ENCODE peak calls at places on chromosomes 5 and 9, in five cellular contexts. L, X, O, W and J are unnamed samples.

GRCh38 chr9:84761137-84761808 is 91.7 kb downstream of the NTRK2 start:
- ATAC-seq in L (no peak), O (peak; percentile 73), X (no peak), W (no peak), J (no peak)

GRCh38 chr5:104650313-104650712 is 1087.7 kb upstream of the NUDT12 start:
- ATAC-seq in L (no peak), O (no peak), X (no peak), W (no peak), J (no peak)

GRCh38 chr5:22500521-22500920 is 352.6 kb downstream of the CDH12 start:
- ATAC-seq in W (no peak), X (no peak), L (no peak), O (no peak), J (no peak)

GRCh38 chr9:130069048-130069447 is 15.3 kb downstream of the GPR107 start:
- ATAC-seq in O (no peak), X (peak; percentile 34), W (no peak), L (no peak), J (no peak)

GRCh38 chr9:26677965-26678745 is 214.4 kb downstream of the CAAP1 start:
- ATAC-seq in W (no peak), O (no peak), L (no peak), X (no peak), J (no peak)

GRCh38 chr9:12640866-12641636 is 52.1 kb upstream of the TYRP1 start:
- ATAC-seq in L (no peak), O (no peak), X (no peak), W (no peak), J (no peak)

GRCh38 chr5:62001640-62002039 is 304.4 kb upstream of the KIF2A start:
- ATAC-seq in W (no peak), O (no peak), L (no peak), X (no peak), J (no peak)

GRCh38 chr9:72812622-72813111 is 140.2 kb downstream of the ALDH1A1 start:
- ATAC-seq in L (no peak), X (no peak), W (no peak), O (no peak), J (no peak)

GRCh38 chr5:152549709-152550108 is 144.6 kb upstream of the NMUR2 start:
- ATAC-seq in L (no peak), W (no peak), O (peak; percentile 77), X (no peak), J (no peak)
- TF ChIP-seq EP300 in L (no peak), W (no peak), O (no peak), X (no peak), J (no peak)

GRCh38 chr9:127938298-127938690 is 640 bp upstream of the DPM2 start:
- ATAC-seq in X (no peak), L (no peak), O (no peak), W (peak; percentile 0), J (peak; percentile 16)
- TF ChIP-seq POLR2AphosphoS5 in X (no peak), L (peak; percentile 18), O (no peak), W (no peak), J (no peak)

DNA sequence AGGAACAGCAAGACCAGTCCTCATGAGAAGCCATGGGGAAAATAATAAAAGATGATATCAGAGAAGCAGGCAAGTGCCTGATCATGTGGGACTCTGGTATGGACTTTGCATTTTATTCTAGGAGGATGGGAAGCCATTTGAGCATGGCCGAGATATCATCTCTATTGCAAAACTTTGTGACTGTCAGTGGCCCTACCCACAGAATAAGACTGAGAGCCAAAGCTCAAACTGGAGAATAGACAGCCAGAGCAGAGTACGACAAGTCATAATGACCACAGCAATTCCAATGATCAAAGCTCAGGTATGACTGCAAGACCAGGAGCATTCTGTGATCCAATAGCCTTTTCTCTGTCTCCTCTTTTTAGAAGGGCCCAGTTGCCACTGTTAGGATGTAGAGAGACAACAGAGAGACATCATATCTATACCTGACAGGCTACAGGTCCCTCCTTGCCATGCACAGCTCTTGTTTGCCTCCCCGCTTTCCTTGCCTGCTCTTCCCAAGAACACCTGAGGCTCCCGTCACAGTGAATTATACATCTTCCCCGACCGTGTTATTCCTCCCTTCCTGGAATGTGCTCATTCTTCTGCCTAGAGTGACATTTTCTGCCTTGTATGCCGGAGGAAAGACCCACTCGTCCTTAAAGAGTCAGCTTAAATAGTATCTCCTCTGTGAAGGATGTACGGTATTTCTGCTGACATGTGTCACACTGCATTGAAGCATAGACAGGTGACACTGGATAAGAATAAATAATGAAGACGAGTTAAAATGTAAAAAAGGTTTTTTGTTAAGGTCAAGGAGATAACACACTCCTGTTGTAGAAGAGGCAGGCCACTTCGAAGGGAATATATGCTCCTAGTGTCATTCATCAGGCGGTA is 248.7 kb upstream of the MAP3K1 start:
- ATAC-seq in O (no peak), X (no peak), W (no peak), L (peak; percentile 77), J (no peak)
- TF ChIP-seq EP300 in O (no peak), X (no peak), W (no peak), L (no peak), J (no peak)

GRCh38 chr9:37034320-37034937 is 361 bp upstream of the PAX5 start:
- ATAC-seq in L (peak; percentile 77), O (peak; percentile 47), W (no peak), X (peak; percentile 55), J (no peak)
- TF ChIP-seq POLR2AphosphoS5 in L (no peak), O (peak; percentile 58), W (no peak), X (no peak), J (no peak)